ENCODE peak calls at places on chromosomes 2 and 18, in five cellular contexts. L is CD14-positive monocyte, T is uterus, R is mesothelial cell of epicardium, P is AG04449. S is an unnamed sample.

GRCh38 chr18:73948497-73948896 is 199.1 kb downstream of the FBXO15 start:
- DNase-seq in L (no peak), T (no peak), R (no peak), P (no peak), S (no peak)

GRCh38 chr18:49548266-49548665 is 13.6 kb upstream of the LIPG start:
- DNase-seq in L (no peak), T (no peak), R (no peak), P (no peak), S (peak; percentile 59)

GRCh38 chr18:2602844-2603243 is 31.5 kb downstream of the NDC80 start:
- DNase-seq in L (no peak), T (no peak), R (no peak), P (no peak), S (no peak)

GRCh38 chr2:62705859-62706720 is 577 bp downstream of the EHBP1 start:
- DNase-seq in L (peak; percentile 48), T (peak; percentile 66), R (peak; percentile 40), P (no peak), S (peak; percentile 31)

GRCh38 chr2:197209742-197210408 is 100.7 kb downstream of the ANKRD44 start:
- DNase-seq in L (no peak), T (no peak), R (no peak), P (no peak), S (peak; percentile 9)

GRCh38 chr2:190859347-190860297 is 21.0 kb upstream of the GLS start:
- DNase-seq in L (no peak), T (no peak), R (no peak), P (no peak), S (peak; percentile 62)

GRCh38 chr2:231670892-231671616 is 37.3 kb upstream of the PTMA start:
- DNase-seq in L (no peak), T (no peak), R (no peak), P (no peak), S (no peak)

GRCh38 chr2:234691968-234692955 is 195.4 kb upstream of the ARL4C start:
- DNase-seq in L (no peak), T (no peak), R (no peak), P (no peak), S (no peak)

GRCh38 chr2:182634386-182634785 is 81.7 kb upstream of the DNAJC10 start:
- DNase-seq in L (no peak), T (no peak), R (no peak), P (no peak), S (no peak)

GRCh38 chr2:204967199-204967995 is 422.1 kb downstream of the PARD3B start:
- DNase-seq in L (no peak), T (peak; percentile 32), R (no peak), P (no peak), S (no peak)

GRCh38 chr18:286515-287310 is 18.9 kb upstream of the THOC1 start:
- DNase-seq in L (no peak), T (no peak), R (no peak), P (no peak), S (peak; percentile 7)

GRCh38 chr2:232438951-232439757 is 16.8 kb upstream of the ALPI start:
- DNase-seq in L (no peak), T (no peak), R (no peak), P (no peak), S (no peak)

GRCh38 chr2:20225294-20226151 is 593 bp upstream of the SDC1 start:
- DNase-seq in L (no peak), T (peak; percentile 51), R (peak; percentile 62), P (no peak), S (peak; percentile 21)

DNA sequence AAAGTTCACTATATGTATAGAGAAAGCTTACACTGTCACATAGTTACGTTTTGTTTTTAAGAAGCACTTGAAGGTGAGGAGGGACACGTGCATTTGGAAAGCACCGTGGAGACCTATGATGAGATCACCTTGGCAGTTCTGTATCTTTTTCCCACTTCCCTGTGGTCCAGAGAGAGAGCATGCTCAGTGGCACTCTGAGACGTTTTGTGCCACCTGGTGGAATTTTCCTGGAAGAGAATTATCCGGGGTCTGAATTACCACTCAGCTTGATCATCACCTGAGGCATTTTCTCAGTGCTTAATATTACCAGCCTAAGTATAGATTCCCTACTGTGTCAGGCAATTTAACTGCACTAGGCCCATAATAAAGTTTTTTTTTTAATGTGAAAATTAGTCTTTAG is 469.4 kb upstream of the SMIM21 start:
- DNase-seq in L (no peak), T (no peak), R (no peak), P (no peak), S (no peak)
- TF ChIP-seq CTCF in L (no peak), T (no peak), R (no peak), P (no peak), S (peak; percentile 19)

GRCh38 chr2:2293527-2294089 is 37.5 kb downstream of the MYT1L start:
- DNase-seq in L (no peak), T (no peak), R (no peak), P (no peak), S (no peak)

GRCh38 chr2:2292381-2292780 is 38.7 kb downstream of the MYT1L start:
- DNase-seq in L (no peak), T (no peak), R (no peak), P (no peak), S (no peak)

GRCh38 chr2:2294183-2294675 is 36.8 kb downstream of the MYT1L start:
- DNase-seq in L (no peak), T (no peak), R (no peak), P (no peak), S (no peak)

GRCh38 chr2:2296400-2296799 is 34.7 kb downstream of the MYT1L start:
- DNase-seq in L (no peak), T (no peak), R (no peak), P (no peak), S (no peak)

GRCh38 chr2:2291500-2292260 is 39.4 kb downstream of the MYT1L start:
- DNase-seq in L (no peak), T (no peak), R (no peak), P (no peak), S (no peak)
- TF ChIP-seq CTCF in L (no peak), T (peak; percentile 12), R (no peak), P (peak; percentile 58), S (peak; percentile 21)

DNA sequence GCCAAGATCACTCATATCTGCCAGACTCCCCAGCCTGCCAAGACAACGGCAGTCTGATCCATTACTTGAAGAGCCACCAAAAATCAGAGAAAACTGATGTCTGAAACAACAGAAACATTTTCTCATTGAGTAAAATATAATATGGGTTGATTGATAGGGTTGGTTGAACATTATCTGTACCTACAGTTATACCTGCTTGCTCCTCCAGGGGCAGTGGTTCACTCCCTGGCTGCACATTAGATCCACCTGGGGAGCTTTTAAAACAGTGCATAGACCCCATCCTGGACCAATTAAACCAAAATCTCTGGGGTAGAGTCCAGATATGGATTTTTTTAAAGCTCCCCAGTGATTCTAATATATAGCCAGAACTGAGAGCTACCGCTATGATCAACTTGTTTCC is 43.6 kb upstream of the SLC14A2 start:
- DNase-seq in L (no peak), T (no peak), R (no peak), P (no peak), S (no peak)
- TF ChIP-seq CTCF in L (peak; percentile 24), T (no peak), R (peak; percentile 18), P (peak; percentile 4), S (peak; percentile 48)

DNA sequence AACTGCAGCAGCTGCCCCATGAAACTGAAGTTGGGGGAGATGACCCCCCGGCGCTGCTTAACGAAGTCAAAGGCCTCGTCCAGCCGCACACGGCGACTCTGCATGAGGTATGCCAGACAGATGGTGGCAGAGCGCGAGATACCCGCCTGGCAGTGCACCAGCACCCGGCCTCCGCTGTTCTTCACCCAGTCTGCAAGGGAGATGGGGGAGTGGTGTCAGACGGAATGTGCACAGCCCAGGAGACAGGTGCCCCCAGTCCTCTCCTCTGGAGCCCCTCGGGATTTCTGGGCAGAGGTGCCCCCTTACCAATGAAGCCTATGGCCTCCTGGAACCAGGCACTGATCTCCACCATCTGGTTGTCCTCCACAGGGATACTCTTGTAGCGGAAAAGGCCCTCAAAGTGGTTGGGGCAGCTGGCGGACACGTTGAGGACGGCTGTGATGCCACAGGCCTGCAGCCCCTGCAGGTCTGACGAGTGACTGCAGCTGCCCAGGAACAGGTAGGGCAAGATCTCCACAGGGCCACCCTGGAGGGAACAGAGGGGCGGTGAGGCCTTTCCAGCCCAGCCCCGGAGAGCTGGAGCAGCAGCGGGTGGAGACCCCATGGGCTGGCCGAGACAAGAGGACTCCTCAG is 1.3 kb downstream of the DUSP2 start:
- DNase-seq in L (peak; percentile 40), T (no peak), R (peak; percentile 18), P (no peak), S (no peak)
- TF ChIP-seq CTCF in L (no peak), T (no peak), R (peak; percentile 11), P (peak; percentile 5), S (peak; percentile 35)

GRCh38 chr2:240578110-240578450 is 8.5 kb upstream of the CAPN10 start:
- DNase-seq in L (no peak), T (no peak), R (no peak), P (no peak), S (no peak)

GRCh38 chr2:240581811-240582210 is 4.7 kb upstream of the CAPN10 start:
- DNase-seq in L (no peak), T (no peak), R (no peak), P (no peak), S (peak; percentile 23)

GRCh38 chr2:240579071-240579762 is 7.3 kb upstream of the CAPN10 start:
- DNase-seq in L (no peak), T (no peak), R (no peak), P (no peak), S (no peak)

GRCh38 chr2:240578488-240578887 is 8.0 kb upstream of the CAPN10 start:
- DNase-seq in L (no peak), T (no peak), R (no peak), P (no peak), S (no peak)

GRCh38 chr2:240579771-240580614 is 6.5 kb upstream of the CAPN10 start:
- DNase-seq in L (peak; percentile 91), T (peak; percentile 56), R (no peak), P (no peak), S (peak; percentile 90)
- TF ChIP-seq CTCF in L (peak; percentile 50), T (no peak), R (no peak), P (no peak), S (peak; percentile 44)